ENCODE peak calls at places on chromosome 1, in five cellular contexts. W is A549, H is K562, T is GM12878, B is HepG2. U is an unnamed sample.

GRCh38 chr1:213107613-213108012 is 56.6 kb downstream of the RPS6KC1 start:
- DNase-seq in W (no peak), H (no peak), T (no peak), B (no peak), U (no peak)

GRCh38 chr1:164588388-164589341 is 29.7 kb downstream of the PBX1 start:
- DNase-seq in W (peak), H (no peak), T (no peak), B (no peak), U (peak)

GRCh38 chr1:178649582-178650350 is 75.3 kb upstream of the RALGPS2 start:
- DNase-seq in W (no peak), H (no peak), T (no peak), B (no peak), U (no peak)

GRCh38 chr1:8510041-8510823 is 192.3 kb downstream of the SLC45A1 start:
- DNase-seq in W (no peak), H (no peak), T (no peak), B (no peak), U (no peak)

GRCh38 chr1:14552246-14552970 is 46.1 kb upstream of the KAZN start:
- DNase-seq in W (no peak), H (no peak), T (no peak), B (no peak), U (no peak)

GRCh38 chr1:183164963-183165362 is 21.1 kb upstream of the LAMC2 start:
- DNase-seq in W (no peak), H (no peak), T (no peak), B (no peak), U (no peak)

GRCh38 chr1:70497152-70497551 is 86.1 kb downstream of the CTH start:
- DNase-seq in W (no peak), H (no peak), T (no peak), B (no peak), U (no peak)

GRCh38 chr1:38958967-38959366 is 17.3 kb upstream of the RHBDL2 start:
- DNase-seq in W (no peak), H (peak), T (no peak), B (peak), U (no peak)

GRCh38 chr1:100719490-100719889 is at the start of gene VCAM1:
- DNase-seq in W (no peak), H (no peak), T (peak), B (no peak), U (peak)

DNA sequence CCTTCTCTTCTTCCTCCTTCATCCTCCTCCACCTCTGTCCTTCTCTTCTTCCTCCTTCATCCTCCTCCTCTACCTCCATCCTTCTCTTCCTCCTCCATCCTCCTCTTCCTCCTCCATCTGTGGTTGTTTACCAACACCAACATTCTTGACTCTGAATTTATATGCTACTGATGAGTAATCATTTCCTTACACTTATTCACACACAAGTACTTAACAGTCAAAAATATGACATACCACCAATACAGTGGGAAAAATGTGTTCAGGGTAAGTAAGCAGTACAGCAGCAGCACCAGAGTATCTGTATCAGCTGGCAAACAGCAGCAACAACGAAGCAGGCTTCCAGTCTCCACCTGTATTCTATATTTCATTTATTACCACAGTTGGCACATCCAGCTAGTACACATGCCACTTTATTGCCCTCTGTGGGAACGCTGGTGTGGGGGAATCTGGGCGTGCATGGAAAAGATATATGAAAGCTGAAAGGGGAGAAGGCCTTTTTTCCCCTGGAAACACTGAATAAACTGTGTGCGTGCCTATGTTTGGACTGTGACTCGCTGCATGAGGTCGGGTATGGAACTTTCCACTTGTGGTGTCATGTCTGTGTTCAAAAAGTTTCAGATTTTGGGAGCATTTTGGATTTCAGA is 16.0 kb downstream of the ADSS2 start:
- DNase-seq in W (peak), H (no peak), T (no peak), B (peak), U (no peak)
- H3K4me2 ChIP-seq in W (peak), H (no peak), T (no peak), B (peak), U (no peak)

GRCh38 chr1:248699099-248699498 is 3.5 kb downstream of the OR14I1 start:
- DNase-seq in W (no peak), H (no peak), T (no peak), B (no peak), U (no peak)

GRCh38 chr1:248697907-248698306 is 4.7 kb downstream of the OR14I1 start:
- DNase-seq in W (no peak), H (no peak), T (no peak), B (no peak), U (no peak)

GRCh38 chr1:248702714-248703113 is at the start of gene OR14I1:
- DNase-seq in W (no peak), H (no peak), T (no peak), B (no peak), U (no peak)

GRCh38 chr1:248704556-248704955 is 2.0 kb upstream of the OR14I1 start:
- DNase-seq in W (no peak), H (no peak), T (no peak), B (no peak), U (no peak)

DNA sequence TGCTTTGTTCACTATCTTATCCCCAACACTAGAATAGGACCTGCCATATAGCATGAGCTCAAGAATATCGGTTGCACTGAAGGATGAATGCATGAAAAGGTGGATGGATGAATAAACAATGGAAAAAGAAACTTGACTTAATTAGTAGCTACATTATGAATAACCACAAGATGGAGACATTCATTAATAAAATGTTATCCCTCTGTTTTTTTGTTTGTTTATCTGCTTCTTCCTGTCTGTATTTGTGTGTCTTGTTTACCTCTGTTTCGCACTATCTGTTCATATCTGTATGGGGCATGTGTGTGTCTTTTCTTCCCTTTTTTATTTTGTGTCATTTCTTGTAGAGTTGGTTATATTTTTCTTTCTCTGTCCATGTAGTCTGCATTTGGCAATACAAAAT is 1.1 kb upstream of the OR14I1 start:
- DNase-seq in W (no peak), H (no peak), T (no peak), B (no peak), U (no peak)
- TF ChIP-seq JUNB in W (no peak), H (no peak), T (no peak), B (no peak), U (no peak)

DNA sequence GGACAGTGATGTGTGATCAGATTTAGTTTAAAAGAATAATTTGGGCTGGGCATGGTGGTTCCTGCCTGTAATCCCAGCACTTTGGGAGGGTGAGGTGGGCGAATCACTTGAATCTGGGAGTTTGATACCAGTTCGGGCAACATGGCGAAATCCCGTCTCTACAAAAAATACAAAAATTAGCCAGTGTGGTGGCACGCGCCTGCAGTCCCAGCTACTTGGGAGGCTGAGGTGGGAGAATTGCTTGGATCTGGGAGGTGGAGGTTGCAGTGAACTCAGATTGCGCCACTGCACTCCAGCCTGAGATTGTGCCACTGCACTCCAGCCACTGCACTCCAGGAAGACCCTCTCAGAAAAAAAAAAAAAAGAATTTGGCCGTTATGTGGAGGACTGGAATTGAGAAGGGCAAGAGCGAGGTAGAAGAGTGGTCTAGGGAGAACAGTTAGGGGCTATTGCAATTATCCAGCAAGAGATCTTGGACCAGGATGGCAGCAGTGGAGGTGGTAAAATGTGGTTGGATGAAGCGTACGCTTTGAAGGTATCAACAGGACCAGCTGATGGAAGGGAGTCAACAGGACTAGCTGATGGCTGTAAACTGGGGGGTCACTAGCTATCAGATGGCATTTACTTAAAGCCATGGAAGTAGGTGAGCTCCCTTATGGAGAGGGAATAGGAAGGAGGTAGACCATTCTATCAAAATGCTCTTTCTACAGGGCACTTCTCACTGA is 9.6 kb downstream of the BTBD19 start:
- DNase-seq in W (no peak), H (no peak), T (no peak), B (no peak), U (no peak)
- H3K4me2 ChIP-seq in W (no peak), H (no peak), T (no peak), B (no peak), U (no peak)

GRCh38 chr1:22773981-22774471 is 63.4 kb downstream of the EPHB2 start:
- DNase-seq in W (no peak), H (no peak), T (no peak), B (no peak), U (no peak)
- TF ChIP-seq JUNB in W (no peak), H (no peak), T (no peak), B (no peak), U (no peak)

DNA sequence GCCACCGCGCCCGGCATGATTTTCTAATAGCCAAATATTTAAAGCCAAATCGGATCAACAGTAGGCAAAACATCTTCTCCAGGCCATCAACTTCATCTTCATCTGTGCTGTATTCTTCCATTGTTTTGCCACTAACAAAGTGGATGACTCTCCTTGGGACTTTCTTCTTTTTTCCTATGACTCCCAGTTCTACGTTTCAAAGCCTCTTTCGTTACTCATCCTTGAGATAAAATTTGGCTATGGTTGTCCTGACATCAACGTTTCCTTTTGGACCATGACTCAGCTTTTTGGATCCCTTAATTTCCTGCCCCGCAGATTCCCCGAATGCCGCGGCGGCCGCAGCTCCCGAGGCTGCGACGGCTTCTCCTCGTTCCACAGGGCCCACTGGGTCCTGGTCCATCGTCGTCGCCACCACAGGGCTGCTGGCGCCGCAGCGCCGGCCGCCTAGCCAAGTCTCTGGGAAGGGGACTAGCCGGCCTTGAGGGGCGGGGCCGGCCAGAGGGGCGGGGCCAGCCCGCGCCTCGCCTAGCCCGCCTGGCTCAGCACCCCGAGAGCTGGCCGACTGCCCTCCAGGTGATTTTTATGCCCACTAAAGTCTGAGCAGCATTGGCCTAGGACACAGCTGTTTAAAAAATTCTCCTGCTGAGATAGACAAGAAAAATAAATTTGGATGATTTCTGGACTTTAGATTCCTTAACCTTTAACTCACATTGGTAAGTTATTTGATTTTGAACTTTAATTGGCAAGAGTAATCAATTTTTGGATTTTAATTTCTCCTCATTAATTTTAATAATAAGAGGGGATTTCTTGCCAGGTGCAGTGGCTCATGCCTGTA is 93.9 kb downstream of the ADCY10 start:
- DNase-seq in W (peak), H (peak), T (no peak), B (no peak), U (peak)
- H3K4me2 ChIP-seq in W (peak), H (peak), T (peak), B (no peak), U (peak)

DNA sequence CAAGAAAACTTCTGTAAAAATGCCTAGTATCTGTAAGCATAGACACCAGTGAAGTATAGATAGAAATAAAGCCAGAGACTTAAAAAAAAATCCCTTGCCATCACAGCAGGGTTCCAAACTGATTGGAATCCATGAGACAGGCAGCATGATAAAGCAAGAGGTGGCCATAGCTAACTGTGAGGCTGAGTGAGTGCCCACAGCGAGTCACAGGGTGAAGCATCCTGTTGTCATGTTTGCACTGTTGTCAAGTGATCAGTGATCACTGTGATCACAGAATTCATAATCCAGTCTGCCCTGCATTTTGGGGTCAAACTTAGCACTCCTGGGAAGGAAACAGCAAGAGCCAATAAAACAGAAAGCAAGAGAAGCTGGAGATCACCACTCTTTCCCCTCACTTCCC is 33.3 kb downstream of the LRRC8B start:
- DNase-seq in W (no peak), H (no peak), T (no peak), B (no peak), U (peak)
- TF ChIP-seq JUNB in W (no peak), H (no peak), T (no peak), B (no peak), U (no peak)

GRCh38 chr1:53572061-53572801 is 113.0 kb downstream of the DMRTB1 start:
- DNase-seq in W (peak), H (no peak), T (no peak), B (no peak), U (no peak)
- H3K4me2 ChIP-seq in W (peak), H (no peak), T (no peak), B (no peak), U (no peak)

GRCh38 chr1:109186704-109187071 is 27.0 kb upstream of the SARS1 start:
- DNase-seq in W (no peak), H (no peak), T (no peak), B (no peak), U (no peak)
- TF ChIP-seq JUNB in W (no peak), H (no peak), T (no peak), B (no peak), U (no peak)

GRCh38 chr1:68132426-68133130 is 82.2 kb upstream of the DIRAS3 start:
- DNase-seq in W (no peak), H (no peak), T (no peak), B (no peak), U (no peak)
- H3K4me2 ChIP-seq in W (no peak), H (no peak), T (no peak), B (no peak), U (no peak)

GRCh38 chr1:4171480-4172450 is 271.7 kb upstream of the C1orf174 start:
- DNase-seq in W (no peak), H (no peak), T (no peak), B (no peak), U (no peak)
- TF ChIP-seq JUNB in W (no peak), H (no peak), T (no peak), B (no peak), U (no peak)

U was measured in GM23338.